ENCODE peak calls at places on chromosomes 3 and 15, in ten cellular contexts. K is WTC11, E is lower leg skin, F is neural crest cell, C is astrocyte of the spinal cord, Q is cardiac fibroblast, J is A549, D is HFF-Myc, X is chondrocyte, P is lower lobe of right lung. H is an unnamed sample.

GRCh38 chr3:189573004-189573403 is 58.2 kb upstream of the TP63 start:
- DNase-seq in K (no peak), E (no peak), F (no peak), C (no peak), Q (peak), J (peak), D (no peak), X (no peak), P (no peak), H (no peak)

GRCh38 chr3:24479816-24480215 is 14.8 kb downstream of the THRB start:
- DNase-seq in K (no peak), E (no peak), F (no peak), C (no peak), Q (no peak), J (no peak), D (no peak), X (no peak), P (no peak), H (no peak)

GRCh38 chr15:98896002-98896721 is 111.4 kb downstream of the PGPEP1L start:
- DNase-seq in K (no peak), E (no peak), F (no peak), C (peak), Q (peak), J (peak), D (no peak), X (no peak), P (no peak), H (peak)

GRCh38 chr3:45885979-45886711 is at the start of gene CCR9:
- DNase-seq in K (no peak), E (no peak), F (no peak), C (no peak), Q (no peak), J (no peak), D (no peak), X (no peak), P (no peak), H (no peak)

GRCh38 chr3:103389356-103389755 is 954.5 kb downstream of the ZPLD1 start:
- DNase-seq in K (no peak), E (no peak), F (no peak), C (no peak), Q (no peak), J (no peak), D (no peak), X (no peak), P (no peak), H (no peak)

GRCh38 chr15:62124176-62124952 is 40.7 kb downstream of the C2CD4B start:
- DNase-seq in K (no peak), E (no peak), F (no peak), C (peak), Q (peak), J (peak), D (no peak), X (no peak), P (no peak), H (no peak)

GRCh38 chr3:138381950-138382715 is 33.8 kb downstream of the MRAS start:
- DNase-seq in K (no peak), E (peak), F (no peak), C (peak), Q (peak), J (no peak), D (no peak), X (no peak), P (peak), H (no peak)

GRCh38 chr15:33152502-33153109 is 41.9 kb downstream of the FMN1 start:
- DNase-seq in K (no peak), E (no peak), F (no peak), C (peak), Q (peak), J (no peak), D (no peak), X (no peak), P (no peak), H (no peak)

GRCh38 chr3:128712848-128713247 is 13.1 kb upstream of the RAB7A start:
- DNase-seq in K (no peak), E (no peak), F (no peak), C (no peak), Q (no peak), J (no peak), D (no peak), X (no peak), P (no peak), H (no peak)

GRCh38 chr3:194640829-194641228 is 7.6 kb upstream of the TMEM44 start:
- DNase-seq in K (peak), E (no peak), F (peak), C (peak), Q (peak), J (peak), D (no peak), X (no peak), P (no peak), H (no peak)
- TF ChIP-seq CTCF in K (no peak), E (no peak), F (peak), C (peak), Q (peak), J (no peak), D (peak), X (peak), P (peak), H (peak)

DNA sequence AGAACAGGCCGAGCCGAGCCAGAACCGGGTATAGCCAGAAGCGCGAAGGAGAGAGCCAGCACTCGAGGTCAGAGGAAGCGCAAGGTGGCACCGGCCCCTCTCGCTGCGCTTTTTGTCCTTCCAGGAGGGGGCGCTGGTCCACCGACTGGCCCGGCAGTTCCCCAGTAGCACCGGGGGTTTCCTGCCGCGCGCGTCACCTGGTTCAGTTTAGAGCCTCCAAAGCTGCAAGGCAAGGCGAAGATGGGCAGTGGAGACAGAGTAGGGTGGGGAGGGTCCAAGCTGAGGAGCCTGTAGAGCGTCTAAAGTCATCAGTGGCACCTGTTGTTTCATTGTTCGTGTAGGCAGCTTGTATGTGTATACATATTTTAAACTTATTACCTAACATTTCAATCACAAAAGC is 7.6 kb upstream of the NR2E3 start:
- DNase-seq in K (peak), E (no peak), F (no peak), C (no peak), Q (no peak), J (no peak), D (no peak), X (no peak), P (no peak), H (no peak)
- TF ChIP-seq CTCF in K (peak), E (no peak), F (peak), C (peak), Q (peak), J (peak), D (peak), X (peak), P (peak), H (peak)

GRCh38 chr3:76646921-76647562 is 392.9 kb upstream of the ROBO2 start:
- DNase-seq in K (peak), E (no peak), F (no peak), C (no peak), Q (no peak), J (peak), D (no peak), X (no peak), P (no peak), H (no peak)

GRCh38 chr3:76652524-76652923 is 387.4 kb upstream of the ROBO2 start:
- DNase-seq in K (no peak), E (no peak), F (no peak), C (no peak), Q (no peak), J (no peak), D (no peak), X (no peak), P (no peak), H (no peak)

GRCh38 chr3:76656531-76657070 is 383.3 kb upstream of the ROBO2 start:
- DNase-seq in K (no peak), E (no peak), F (no peak), C (no peak), Q (no peak), J (no peak), D (no peak), X (no peak), P (no peak), H (no peak)

GRCh38 chr3:76651784-76652183 is 388.1 kb upstream of the ROBO2 start:
- DNase-seq in K (no peak), E (no peak), F (no peak), C (no peak), Q (no peak), J (no peak), D (no peak), X (no peak), P (no peak), H (no peak)
- TF ChIP-seq CTCF in K (no peak), E (no peak), F (no peak), C (no peak), Q (no peak), J (no peak), D (no peak), X (no peak), P (no peak), H (no peak)

GRCh38 chr3:50551293-50552057 is 16.1 kb downstream of the C3orf18 start:
- DNase-seq in K (no peak), E (no peak), F (no peak), C (no peak), Q (no peak), J (no peak), D (no peak), X (no peak), P (no peak), H (no peak)
- TF ChIP-seq CTCF in K (no peak), E (no peak), F (no peak), C (peak), Q (no peak), J (no peak), D (no peak), X (peak), P (no peak), H (peak)

DNA sequence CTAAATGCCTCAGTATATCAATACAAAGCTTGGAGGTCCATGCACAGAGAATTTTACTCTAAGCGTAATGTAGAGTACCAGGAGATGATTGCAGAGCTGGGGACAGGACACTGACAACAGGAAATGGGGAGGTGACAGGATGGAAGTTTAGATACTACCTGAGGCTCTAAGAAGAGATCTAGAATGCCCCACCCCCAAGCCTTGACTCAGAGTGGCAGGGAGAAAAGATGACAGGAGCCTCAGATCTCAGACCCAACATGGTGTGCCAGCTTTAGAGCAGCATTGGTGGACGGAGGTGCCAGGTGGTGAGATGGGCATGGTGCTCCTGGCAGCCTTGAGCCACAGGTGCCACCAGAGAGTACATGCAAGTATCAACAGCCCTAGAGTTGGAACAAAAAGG is 62.5 kb downstream of the LYZL4 start:
- DNase-seq in K (no peak), E (no peak), F (no peak), C (no peak), Q (no peak), J (no peak), D (no peak), X (no peak), P (no peak), H (no peak)
- TF ChIP-seq CTCF in K (no peak), E (no peak), F (no peak), C (no peak), Q (no peak), J (no peak), D (no peak), X (no peak), P (no peak), H (no peak)

GRCh38 chr15:90644526-90644925 is 72.6 kb upstream of the BLM start:
- DNase-seq in K (no peak), E (no peak), F (no peak), C (no peak), Q (no peak), J (no peak), D (no peak), X (no peak), P (peak), H (no peak)

GRCh38 chr15:90641581-90642463 is 75.3 kb upstream of the BLM start:
- DNase-seq in K (no peak), E (no peak), F (no peak), C (no peak), Q (no peak), J (no peak), D (no peak), X (no peak), P (peak), H (no peak)

GRCh38 chr15:90643301-90643632 is 73.9 kb upstream of the BLM start:
- DNase-seq in K (no peak), E (no peak), F (no peak), C (no peak), Q (no peak), J (no peak), D (no peak), X (no peak), P (peak), H (no peak)

GRCh38 chr15:90640862-90641261 is 76.3 kb upstream of the BLM start:
- DNase-seq in K (no peak), E (no peak), F (no peak), C (no peak), Q (no peak), J (no peak), D (no peak), X (no peak), P (peak), H (no peak)

DNA sequence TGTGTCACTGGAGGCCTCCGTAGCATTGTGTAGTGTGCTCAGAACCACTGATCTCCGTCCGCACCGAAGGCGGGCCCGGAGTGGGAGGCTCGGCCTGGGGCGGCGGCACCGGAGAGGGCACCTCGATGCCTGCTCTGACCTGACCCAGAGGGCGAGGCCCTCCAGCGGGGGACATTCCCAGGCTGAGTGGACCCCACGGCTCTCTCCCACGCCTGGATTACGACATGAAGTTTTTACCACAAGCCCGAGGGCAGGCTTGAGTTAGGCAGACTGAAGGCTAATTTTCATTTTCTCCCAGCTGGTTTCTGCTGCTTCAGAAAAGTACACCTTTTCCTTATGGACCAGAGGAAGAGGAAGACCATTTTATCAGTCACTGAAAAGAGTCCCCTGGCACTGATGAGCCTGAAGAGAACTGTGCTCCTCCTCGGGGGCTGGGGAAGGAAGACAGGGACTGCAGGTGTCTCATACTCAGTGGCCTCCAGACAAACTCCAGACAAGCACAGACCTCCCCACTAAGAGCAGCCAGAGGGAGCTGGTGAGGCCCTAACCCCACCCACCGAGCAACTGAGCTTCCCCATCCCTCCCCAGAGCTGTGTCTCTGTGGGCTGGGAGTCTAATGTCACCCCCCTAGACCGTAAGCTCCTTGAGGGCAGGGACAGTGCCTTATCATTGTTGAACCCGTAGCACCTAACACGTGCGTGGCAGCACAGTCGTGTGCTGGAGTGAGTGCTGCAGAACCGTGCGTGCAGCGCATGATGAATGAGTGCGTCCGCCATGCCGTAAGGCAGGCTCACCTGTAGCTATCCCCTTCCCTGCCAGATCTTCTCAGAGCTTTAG is 74.5 kb upstream of the BLM start:
- DNase-seq in K (no peak), E (no peak), F (no peak), C (no peak), Q (no peak), J (no peak), D (no peak), X (no peak), P (peak), H (no peak)
- TF ChIP-seq CTCF in K (no peak), E (no peak), F (no peak), C (peak), Q (no peak), J (no peak), D (no peak), X (peak), P (no peak), H (peak)

GRCh38 chr3:46998852-46999515 is 19.5 kb downstream of the NBEAL2 start:
- DNase-seq in K (no peak), E (no peak), F (no peak), C (no peak), Q (no peak), J (no peak), D (no peak), X (peak), P (no peak), H (no peak)
- TF ChIP-seq CTCF in K (peak), E (no peak), F (peak), C (no peak), Q (no peak), J (no peak), D (no peak), X (peak), P (no peak), H (peak)

GRCh38 chr3:50427255-50427654 is 67.9 kb upstream of the TMEM115 start:
- DNase-seq in K (no peak), E (no peak), F (no peak), C (no peak), Q (no peak), J (no peak), D (no peak), X (no peak), P (no peak), H (no peak)

GRCh38 chr3:50430950-50431435 is 71.7 kb upstream of the TMEM115 start:
- DNase-seq in K (no peak), E (no peak), F (no peak), C (no peak), Q (no peak), J (no peak), D (peak), X (no peak), P (no peak), H (no peak)

GRCh38 chr3:50430186-50430585 is 70.9 kb upstream of the TMEM115 start:
- DNase-seq in K (no peak), E (no peak), F (no peak), C (no peak), Q (no peak), J (no peak), D (no peak), X (no peak), P (no peak), H (no peak)

GRCh38 chr3:50423543-50423942 is 64.2 kb upstream of the TMEM115 start:
- DNase-seq in K (no peak), E (no peak), F (no peak), C (no peak), Q (no peak), J (no peak), D (no peak), X (no peak), P (peak), H (no peak)

GRCh38 chr3:50428007-50428633 is 68.8 kb upstream of the TMEM115 start:
- DNase-seq in K (no peak), E (no peak), F (no peak), C (no peak), Q (no peak), J (peak), D (no peak), X (no peak), P (no peak), H (peak)
- TF ChIP-seq CTCF in K (no peak), E (no peak), F (no peak), C (no peak), Q (no peak), J (no peak), D (peak), X (peak), P (no peak), H (peak)

GRCh38 chr3:169058681-169059080 is 604.8 kb downstream of the MECOM start:
- DNase-seq in K (no peak), E (no peak), F (no peak), C (no peak), Q (no peak), J (no peak), D (no peak), X (no peak), P (no peak), H (no peak)

GRCh38 chr3:169060037-169060436 is 603.5 kb downstream of the MECOM start:
- DNase-seq in K (no peak), E (no peak), F (no peak), C (no peak), Q (peak), J (no peak), D (no peak), X (no peak), P (no peak), H (no peak)
- TF ChIP-seq CTCF in K (no peak), E (no peak), F (no peak), C (no peak), Q (no peak), J (no peak), D (no peak), X (peak), P (no peak), H (peak)

GRCh38 chr3:39540162-39540921 is 72.9 kb downstream of the MOBP start:
- DNase-seq in K (no peak), E (no peak), F (no peak), C (peak), Q (no peak), J (no peak), D (no peak), X (no peak), P (no peak), H (no peak)

GRCh38 chr3:39542588-39542988 is 75.1 kb downstream of the MOBP start:
- DNase-seq in K (no peak), E (no peak), F (no peak), C (no peak), Q (no peak), J (no peak), D (no peak), X (no peak), P (no peak), H (no peak)

GRCh38 chr3:39541442-39541841 is 74.0 kb downstream of the MOBP start:
- DNase-seq in K (no peak), E (no peak), F (no peak), C (no peak), Q (no peak), J (no peak), D (no peak), X (no peak), P (no peak), H (no peak)

DNA sequence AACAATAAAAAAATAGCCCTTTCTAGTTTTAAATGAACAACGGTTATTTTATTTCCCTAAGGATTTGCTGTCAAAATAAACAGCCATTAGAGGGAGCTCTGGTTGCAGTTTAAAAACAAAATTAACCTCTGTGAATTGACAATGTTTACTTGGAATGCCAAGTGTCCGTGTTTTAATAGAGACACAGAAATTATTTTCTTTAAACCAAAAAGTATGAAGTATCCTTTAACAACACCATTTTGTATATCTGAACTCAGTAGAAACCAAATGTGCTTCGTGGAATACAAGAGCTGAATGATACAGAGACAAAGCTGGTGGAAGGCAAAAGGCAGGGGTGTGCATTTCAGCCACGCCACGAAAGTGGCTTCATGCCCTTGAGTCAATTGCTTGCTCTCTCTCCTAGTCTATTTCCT is 74.4 kb downstream of the MOBP start:
- DNase-seq in K (no peak), E (no peak), F (no peak), C (peak), Q (peak), J (peak), D (no peak), X (no peak), P (no peak), H (peak)
- TF ChIP-seq CTCF in K (peak), E (no peak), F (peak), C (peak), Q (peak), J (peak), D (peak), X (peak), P (peak), H (peak)